ENCODE peak calls at places on chromosomes 16 and 17, in six cellular contexts. F, K, E, G, R and D are unnamed samples.

GRCh38 chr16:87789437-87790277 is 23.9 kb upstream of the KLHDC4 start:
- DNase-seq in K (no peak), E (peak), G (no peak), R (no peak), F (no peak), D (no peak)

GRCh38 chr17:83135692-83136091 is 56.3 kb downstream of the METRNL start:
- DNase-seq in E (no peak), K (no peak), R (no peak), G (no peak), F (no peak), D (no peak)

GRCh38 chr16:86457621-86458456 is 52.5 kb upstream of the FOXF1 start:
- DNase-seq in G (no peak), R (no peak), E (no peak), F (no peak), K (no peak), D (no peak)

GRCh38 chr17:30530346-30531025 is 53.3 kb downstream of the GOSR1 start:
- DNase-seq in R (no peak), E (no peak), G (no peak), K (peak), F (no peak), D (no peak)

GRCh38 chr16:75243667-75244224 is 7.7 kb downstream of the BCAR1 start:
- DNase-seq in K (no peak), E (no peak), F (no peak), G (no peak), R (no peak), D (no peak)

GRCh38 chr17:49519781-49520180 is 24.7 kb downstream of the NGFR start:
- DNase-seq in K (no peak), F (no peak), E (no peak), G (no peak), R (no peak), D (no peak)

GRCh38 chr17:40663252-40663651 is 1.7 kb downstream of the KRT222 start:
- DNase-seq in K (no peak), F (no peak), G (no peak), E (no peak), R (no peak), D (no peak)

GRCh38 chr16:483351-484075 is 44.0 kb upstream of the CAPN15 start:
- DNase-seq in G (no peak), F (no peak), K (no peak), E (no peak), R (no peak), D (no peak)

GRCh38 chr16:57555831-57556230 is 13.4 kb downstream of the ADGRG5 start:
- DNase-seq in E (no peak), G (no peak), K (no peak), F (no peak), R (no peak), D (no peak)

GRCh38 chr17:81932333-81932983 is 4.6 kb downstream of the PYCR1 start:
- DNase-seq in R (peak), G (no peak), K (no peak), E (no peak), F (no peak), D (no peak)

GRCh38 chr17:78484300-78485159 is 92.7 kb downstream of the DNAH17 start:
- DNase-seq in K (peak), E (no peak), R (peak), G (no peak), F (no peak), D (peak)

GRCh38 chr17:74147966-74148365 is 55.5 kb upstream of the RPL38 start:
- DNase-seq in E (no peak), K (no peak), R (no peak), G (no peak), F (no peak), D (no peak)

GRCh38 chr17:18241229-18241871 is 15.9 kb downstream of the LLGL1 start:
- DNase-seq in E (no peak), G (no peak), F (no peak), K (no peak), R (no peak), D (no peak)

GRCh38 chr16:83231771-83232170 is 576.0 kb upstream of the HSBP1 start:
- DNase-seq in K (no peak), G (no peak), F (no peak), E (no peak), R (no peak), D (no peak)

GRCh38 chr16:79997257-79997656 is 396.7 kb upstream of the MAF start:
- DNase-seq in G (no peak), K (peak), R (peak), F (no peak), E (peak), D (no peak)

GRCh38 chr16:68005786-68006286 is 6.6 kb upstream of the DPEP2 start:
- DNase-seq in R (no peak), K (peak), G (no peak), E (no peak), F (no peak), D (no peak)

GRCh38 chr17:15963670-15964110 is 18.8 kb downstream of the ADORA2B start:
- DNase-seq in G (no peak), R (no peak), K (peak), E (no peak), F (no peak), D (peak)

GRCh38 chr17:47742319-47743181 is 9.5 kb downstream of the TBX21 start:
- DNase-seq in K (no peak), R (peak), E (peak), F (no peak), G (no peak), D (no peak)

GRCh38 chr17:6061290-6061689 is 8.9 kb upstream of the WSCD1 start:
- DNase-seq in K (peak), G (no peak), F (no peak), E (peak), R (no peak), D (peak)

GRCh38 chr16:66948034-66948821 is 12.8 kb upstream of the CES3 start:
- DNase-seq in F (no peak), E (no peak), R (no peak), K (peak), G (no peak), D (no peak)

GRCh38 chr16:66950437-66950836 is 10.6 kb upstream of the CES3 start:
- DNase-seq in G (no peak), K (no peak), F (no peak), E (no peak), R (no peak), D (no peak)

GRCh38 chr16:66950971-66951790 is 9.9 kb upstream of the CES3 start:
- DNase-seq in F (no peak), R (no peak), E (no peak), G (no peak), K (no peak), D (no peak)

GRCh38 chr16:66947302-66948033 is 12.2 kb downstream of the CES2 start:
- DNase-seq in F (peak), E (peak), K (peak), R (peak), G (peak), D (peak)

DNA sequence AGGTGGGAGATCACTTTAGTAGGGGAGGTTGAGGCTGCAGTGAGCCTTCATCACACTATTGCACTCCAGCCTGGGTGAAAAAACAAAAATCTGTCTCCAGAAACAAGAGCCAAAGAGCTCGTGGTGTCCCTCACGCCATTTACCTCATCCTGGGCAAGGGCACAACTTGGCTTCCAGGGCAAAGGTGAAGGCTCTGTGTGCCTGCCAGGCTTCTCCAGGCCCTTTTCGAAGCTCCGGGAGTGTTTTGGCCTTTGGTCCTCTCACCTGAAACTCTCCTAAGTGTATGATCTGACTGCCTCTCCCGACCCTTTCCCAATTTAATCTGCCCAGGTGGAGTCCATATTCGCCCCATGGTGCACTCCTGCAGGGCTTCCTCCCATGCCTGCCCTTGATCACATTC is 11.6 kb upstream of the CES3 start:
- DNase-seq in G (no peak), E (no peak), R (no peak), K (no peak), F (no peak), D (no peak)
- TF ChIP-seq EZH2 in G (no peak), E (no peak), R (no peak), K (no peak), F (no peak), D (no peak)

GRCh38 chr16:10743227-10743609 is 424 bp upstream of the NUBP1 start:
- DNase-seq in E (no peak), G (no peak), F (no peak), R (no peak), K (no peak), D (no peak)

GRCh38 chr16:10738231-10739077 is 5.2 kb upstream of the NUBP1 start:
- DNase-seq in E (peak), R (peak), K (peak), F (no peak), G (peak), D (peak)

GRCh38 chr16:10740845-10741208 is 2.8 kb upstream of the NUBP1 start:
- DNase-seq in G (no peak), F (no peak), R (no peak), E (no peak), K (no peak), D (no peak)

GRCh38 chr16:10741844-10742243 is 1.8 kb upstream of the NUBP1 start:
- DNase-seq in K (no peak), E (no peak), F (no peak), R (no peak), G (no peak), D (no peak)

GRCh38 chr16:10740000-10740844 is 3.4 kb upstream of the NUBP1 start:
- DNase-seq in K (no peak), E (no peak), F (no peak), G (no peak), R (no peak), D (no peak)
- TF ChIP-seq MAX in K (no peak), E (no peak), F (no peak), G (no peak), R (no peak), D (no peak)

GRCh38 chr16:61957075-61957474 is 79.2 kb downstream of the CDH8 start:
- DNase-seq in K (no peak), G (no peak), E (no peak), F (no peak), R (no peak), D (no peak)
- H3K4me2 ChIP-seq in K (no peak), G (no peak), E (no peak), F (no peak), R (no peak), D (no peak)

GRCh38 chr17:39605492-39606433 is 2.0 kb downstream of the NEUROD2 start:
- DNase-seq in F (no peak), E (no peak), K (peak), G (no peak), R (no peak), D (no peak)
- TF ChIP-seq EZH2 in F (peak), E (peak), K (peak), G (peak), R (no peak), D (no peak)

GRCh38 chr16:15574614-15574948 is 68.4 kb downstream of the MARF1 start:
- DNase-seq in E (no peak), K (no peak), G (no peak), R (no peak), F (no peak), D (no peak)
- TF ChIP-seq MAX in E (no peak), K (no peak), G (no peak), R (no peak), F (no peak), D (no peak)